ENCODE peak calls at places on chromosomes 6 and 20, in four cellular contexts. One of them, this sample, is unnamed.

GRCh38 chr20:41078329-41078728 is 49.7 kb downstream of the TOP1 start:
- DNase-seq in pancreas: no peak
- DNase-seq in breast epithelium: no peak
- DNase-seq in psoas muscle: no peak
- DNase-seq in this sample: no peak

GRCh38 chr20:56893206-56893605 is 264.1 kb downstream of the TFAP2C start:
- DNase-seq in breast epithelium: no peak
- DNase-seq in pancreas: no peak
- DNase-seq in psoas muscle: no peak
- DNase-seq in this sample: no peak

GRCh38 chr6:7526755-7527154 is 14.7 kb upstream of the DSP start:
- DNase-seq in pancreas: no peak
- DNase-seq in breast epithelium: no peak
- DNase-seq in psoas muscle: no peak
- DNase-seq in this sample: no peak

GRCh38 chr6:33168202-33168601 is 24.1 kb downstream of the COL11A2 start:
- DNase-seq in psoas muscle: no peak
- DNase-seq in breast epithelium: no peak
- DNase-seq in pancreas: no peak
- DNase-seq in this sample: no peak

GRCh38 chr20:62296724-62297448 is 5.9 kb upstream of the ADRM1 start:
- DNase-seq in breast epithelium: no peak
- DNase-seq in pancreas: peak
- DNase-seq in psoas muscle: no peak
- DNase-seq in this sample: no peak

GRCh38 chr6:38603492-38603891 is 36.2 kb downstream of the BTBD9 start:
- DNase-seq in breast epithelium: no peak
- DNase-seq in psoas muscle: no peak
- DNase-seq in pancreas: no peak
- DNase-seq in this sample: no peak

GRCh38 chr6:163620670-163621330 is 206.3 kb downstream of the QKI start:
- DNase-seq in psoas muscle: no peak
- DNase-seq in pancreas: no peak
- DNase-seq in breast epithelium: no peak
- DNase-seq in this sample: no peak

GRCh38 chr6:121615493-121615892 is 180.0 kb downstream of the GJA1 start:
- DNase-seq in pancreas: no peak
- DNase-seq in breast epithelium: no peak
- DNase-seq in psoas muscle: no peak
- DNase-seq in this sample: no peak

GRCh38 chr20:62804632-62805364 is at the start of gene OGFR:
- DNase-seq in psoas muscle: peak
- DNase-seq in breast epithelium: no peak
- DNase-seq in pancreas: no peak
- DNase-seq in this sample: no peak

GRCh38 chr6:93163146-93163545 is 256.2 kb downstream of the EPHA7 start:
- DNase-seq in pancreas: no peak
- DNase-seq in psoas muscle: no peak
- DNase-seq in breast epithelium: no peak
- DNase-seq in this sample: no peak

GRCh38 chr6:130202782-130203181 is 20.0 kb downstream of the SAMD3 start:
- DNase-seq in breast epithelium: no peak
- DNase-seq in psoas muscle: no peak
- DNase-seq in pancreas: no peak
- DNase-seq in this sample: no peak

GRCh38 chr6:156868385-156868784 is 91.2 kb downstream of the ARID1B start:
- DNase-seq in pancreas: no peak
- DNase-seq in psoas muscle: no peak
- DNase-seq in breast epithelium: no peak
- DNase-seq in this sample: no peak

GRCh38 chr6:148296746-148297145 is 45.9 kb upstream of the SASH1 start:
- DNase-seq in psoas muscle: no peak
- DNase-seq in pancreas: no peak
- DNase-seq in breast epithelium: no peak
- DNase-seq in this sample: no peak

GRCh38 chr6:13883966-13884365 is 40.8 kb upstream of the RNF182 start:
- DNase-seq in pancreas: no peak
- DNase-seq in breast epithelium: no peak
- DNase-seq in psoas muscle: no peak
- DNase-seq in this sample: no peak

GRCh38 chr20:51703446-51704287 is 64.5 kb downstream of the ATP9A start:
- DNase-seq in pancreas: no peak
- DNase-seq in psoas muscle: no peak
- DNase-seq in breast epithelium: no peak
- DNase-seq in this sample: no peak

GRCh38 chr6:52517502-52518278 is 59.2 kb downstream of the TRAM2 start:
- DNase-seq in psoas muscle: peak
- DNase-seq in breast epithelium: peak
- DNase-seq in pancreas: peak
- DNase-seq in this sample: peak

GRCh38 chr6:29009358-29009757 is 4.2 kb upstream of the ZNF311 start:
- DNase-seq in breast epithelium: no peak
- DNase-seq in psoas muscle: no peak
- DNase-seq in pancreas: no peak
- DNase-seq in this sample: no peak

GRCh38 chr20:23087587-23088275 is 1.6 kb upstream of the CD93 start:
- DNase-seq in breast epithelium: no peak
- DNase-seq in pancreas: no peak
- DNase-seq in psoas muscle: no peak
- DNase-seq in this sample: no peak

GRCh38 chr6:70390067-70390466 is 23.2 kb upstream of the FAM135A start:
- DNase-seq in breast epithelium: no peak
- DNase-seq in pancreas: no peak
- DNase-seq in psoas muscle: no peak
- DNase-seq in this sample: no peak

GRCh38 chr6:30075987-30076311 is 380 bp upstream of the RNF39 start:
- DNase-seq in pancreas: peak
- DNase-seq in breast epithelium: peak
- DNase-seq in psoas muscle: no peak
- DNase-seq in this sample: no peak

GRCh38 chr20:38878798-38879197 is 47.4 kb upstream of the FAM83D start:
- DNase-seq in psoas muscle: no peak
- DNase-seq in pancreas: no peak
- DNase-seq in breast epithelium: no peak
- DNase-seq in this sample: no peak

GRCh38 chr20:37437676-37438075 is 83.4 kb upstream of the NNAT start:
- DNase-seq in breast epithelium: no peak
- DNase-seq in pancreas: no peak
- DNase-seq in psoas muscle: no peak
- DNase-seq in this sample: no peak

GRCh38 chr6:144809120-144809519 is 524.0 kb downstream of the UTRN start:
- DNase-seq in psoas muscle: no peak
- DNase-seq in breast epithelium: no peak
- DNase-seq in pancreas: no peak
- DNase-seq in this sample: no peak

GRCh38 chr20:7654231-7654630 is 286.0 kb downstream of the HAO1 start:
- DNase-seq in psoas muscle: no peak
- DNase-seq in pancreas: no peak
- DNase-seq in breast epithelium: no peak
- DNase-seq in this sample: no peak

GRCh38 chr6:20707870-20708269 is 173.6 kb downstream of the CDKAL1 start:
- DNase-seq in pancreas: no peak
- DNase-seq in breast epithelium: no peak
- DNase-seq in psoas muscle: no peak
- DNase-seq in this sample: no peak

GRCh38 chr20:64164123-64164836 is at the start of gene MYT1:
- DNase-seq in psoas muscle: no peak
- DNase-seq in breast epithelium: no peak
- DNase-seq in pancreas: no peak
- DNase-seq in this sample: no peak

GRCh38 chr6:170050591-170051041 is 240.3 kb downstream of the DLL1 start:
- DNase-seq in psoas muscle: no peak
- DNase-seq in breast epithelium: no peak
- DNase-seq in pancreas: no peak
- DNase-seq in this sample: no peak

DNA sequence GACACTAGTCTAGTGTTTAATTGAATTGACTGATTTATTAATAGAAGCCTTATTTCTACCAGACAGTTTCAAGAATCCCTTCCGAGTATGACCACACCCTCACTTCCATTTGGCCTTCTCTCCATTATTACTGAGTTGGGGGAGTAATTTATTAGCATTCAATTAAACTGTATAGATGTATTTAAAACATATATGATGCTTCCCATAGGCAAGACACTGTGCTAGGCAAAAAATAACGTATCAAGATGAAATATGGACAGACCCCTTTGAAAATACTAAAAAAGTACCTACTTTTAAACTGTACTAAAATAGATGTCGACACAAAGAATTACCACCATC is 112.9 kb upstream of the PHACTR1 start:
- DNase-seq in breast epithelium: no peak
- DNase-seq in pancreas: no peak
- DNase-seq in psoas muscle: no peak
- DNase-seq in this sample: no peak
- TF ChIP-seq CTCF in breast epithelium: no peak
- TF ChIP-seq CTCF in pancreas: no peak
- TF ChIP-seq CTCF in psoas muscle: no peak
- TF ChIP-seq CTCF in this sample: no peak

DNA sequence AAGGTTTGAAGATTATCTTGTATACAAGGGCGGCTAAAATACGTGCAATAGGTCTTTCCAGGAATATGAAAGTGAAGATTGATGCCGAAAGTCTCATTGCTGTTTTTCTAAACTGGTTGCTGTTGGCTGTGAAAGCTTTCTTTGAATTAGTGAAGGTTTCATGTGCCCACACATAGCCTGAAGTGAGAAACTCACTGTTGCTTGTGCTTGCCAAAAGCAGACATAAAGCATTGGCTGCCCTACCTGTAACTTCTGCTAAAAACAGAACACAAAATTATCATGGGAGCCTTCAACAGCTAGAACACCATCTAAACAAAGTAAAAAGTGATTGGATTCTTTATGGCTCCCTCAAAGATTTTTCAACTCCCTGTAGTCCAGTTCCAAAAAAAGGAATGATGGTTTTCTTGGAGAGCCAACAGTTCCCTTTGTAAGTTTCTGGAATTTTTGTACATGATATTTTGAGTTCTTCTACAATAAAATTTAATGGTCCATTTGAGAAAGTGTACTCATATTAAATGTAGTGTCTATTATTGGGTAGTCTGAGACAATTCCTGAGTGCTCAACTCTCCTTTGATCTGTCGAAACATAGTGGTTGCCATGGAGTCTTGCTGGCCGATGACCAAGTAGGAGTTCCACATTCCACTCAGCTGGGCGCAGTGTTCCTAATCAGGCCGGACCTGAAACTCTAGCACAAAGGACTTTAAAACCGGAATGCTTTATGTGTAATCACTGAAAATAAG is 68.5 kb downstream of the PLEKHG1 start:
- DNase-seq in breast epithelium: peak
- DNase-seq in psoas muscle: peak
- DNase-seq in pancreas: peak
- DNase-seq in this sample: peak
- TF ChIP-seq CTCF in breast epithelium: peak
- TF ChIP-seq CTCF in psoas muscle: no peak
- TF ChIP-seq CTCF in pancreas: no peak
- TF ChIP-seq CTCF in this sample: peak

GRCh38 chr6:149864578-149865535 is 698 bp upstream of the LRP11 start:
- DNase-seq in psoas muscle: no peak
- DNase-seq in breast epithelium: no peak
- DNase-seq in pancreas: peak
- DNase-seq in this sample: no peak
- TF ChIP-seq CTCF in psoas muscle: peak
- TF ChIP-seq CTCF in breast epithelium: peak
- TF ChIP-seq CTCF in pancreas: peak
- TF ChIP-seq CTCF in this sample: peak

GRCh38 chr6:151647871-151648639 is 154.2 kb downstream of the CCDC170 start:
- DNase-seq in psoas muscle: no peak
- DNase-seq in pancreas: no peak
- DNase-seq in breast epithelium: no peak
- DNase-seq in this sample: no peak
- TF ChIP-seq CTCF in psoas muscle: no peak
- TF ChIP-seq CTCF in pancreas: no peak
- TF ChIP-seq CTCF in breast epithelium: no peak
- TF ChIP-seq CTCF in this sample: no peak

DNA sequence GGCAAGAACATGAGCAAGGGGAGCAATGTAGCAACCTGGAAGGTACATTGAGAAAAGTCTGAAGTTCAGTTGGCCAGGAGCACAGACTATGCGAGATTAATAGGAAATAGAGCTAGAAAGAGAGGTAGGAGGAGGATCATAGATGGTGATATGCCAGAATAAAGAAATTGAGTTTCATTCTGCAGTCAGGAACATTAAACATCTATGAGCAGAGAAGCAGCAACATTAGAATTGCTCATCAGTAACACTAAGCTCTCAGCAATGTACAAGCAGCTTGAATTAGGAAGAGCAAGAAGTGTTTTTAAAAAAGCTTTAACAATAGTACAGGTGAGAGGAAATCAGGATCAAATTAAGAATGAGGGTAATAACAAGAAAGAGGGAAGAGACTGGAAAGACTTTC is 467.9 kb downstream of the PHF3 start:
- DNase-seq in pancreas: no peak
- DNase-seq in psoas muscle: no peak
- DNase-seq in breast epithelium: no peak
- DNase-seq in this sample: no peak
- TF ChIP-seq CTCF in pancreas: no peak
- TF ChIP-seq CTCF in psoas muscle: no peak
- TF ChIP-seq CTCF in breast epithelium: no peak
- TF ChIP-seq CTCF in this sample: no peak

DNA sequence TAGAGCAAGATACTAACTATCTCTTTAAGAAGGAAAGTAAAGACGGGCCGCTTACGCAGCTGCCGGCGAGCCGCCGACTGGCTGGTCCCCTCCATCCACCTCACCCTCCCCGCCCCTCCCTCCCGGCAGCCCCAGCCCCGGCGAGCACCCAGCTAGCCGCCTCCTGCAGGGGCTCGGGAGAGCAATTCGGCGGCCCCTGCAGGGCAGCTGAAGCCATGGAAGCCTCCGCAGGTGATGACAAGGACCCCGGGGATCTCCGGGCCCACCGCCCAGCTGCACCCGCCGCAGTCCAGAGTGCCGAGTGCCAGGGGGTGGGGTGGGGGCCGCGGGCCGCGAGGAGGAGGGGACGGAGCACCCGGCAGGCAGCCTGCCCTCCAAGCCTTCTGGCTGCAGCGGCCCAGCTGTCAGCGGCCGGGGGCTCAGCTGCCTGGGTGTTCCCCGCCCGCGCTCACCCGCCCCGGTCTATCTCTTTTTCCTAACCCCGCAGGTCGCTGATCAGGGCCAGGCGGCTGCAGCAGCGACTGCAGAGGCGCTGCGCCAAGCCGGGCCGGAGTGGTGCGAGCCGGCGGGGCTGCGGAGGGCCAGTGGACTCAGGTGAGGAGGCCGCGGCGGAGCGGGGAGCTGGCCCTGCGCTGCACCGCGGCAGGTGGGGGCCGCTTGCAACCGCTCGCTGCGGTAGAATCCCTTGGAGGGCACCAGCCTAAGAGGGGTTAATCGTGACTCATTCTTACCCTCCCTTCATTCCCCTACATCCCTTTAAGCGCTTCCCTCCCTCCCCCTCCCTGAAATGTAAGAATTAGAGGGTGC is at the start of gene SNPH:
- DNase-seq in pancreas: peak
- DNase-seq in breast epithelium: no peak
- DNase-seq in psoas muscle: peak
- DNase-seq in this sample: peak
- TF ChIP-seq CTCF in pancreas: no peak
- TF ChIP-seq CTCF in breast epithelium: no peak
- TF ChIP-seq CTCF in psoas muscle: no peak
- TF ChIP-seq CTCF in this sample: no peak